ENCODE peak calls at places on chromosome 10, in four cellular contexts. X is lower lobe of right lung, J is mammary epithelial cell, L is COR-L47. T is an unnamed sample.
A peak's percentile ranks its signal among the peaks of the same experiment; 100 is the strongest.

GRCh38 chr10:128463991-128464755 is 337.9 kb upstream of the MKI67 start:
- DNase-seq in X (no peak), J (peak; percentile 67), L (no peak), T (no peak)

GRCh38 chr10:97222346-97222961 is 36.7 kb upstream of the SLIT1 start:
- DNase-seq in X (no peak), J (no peak), L (peak; percentile 9), T (no peak)

GRCh38 chr10:113854757-113855626 is 531 bp downstream of the NHLRC2 start:
- DNase-seq in X (peak; percentile 65), J (peak; percentile 31), L (peak; percentile 18), T (no peak)

GRCh38 chr10:23195846-23196200 is 3.7 kb downstream of the PTF1A start:
- DNase-seq in X (no peak), J (no peak), L (no peak), T (no peak)

GRCh38 chr10:12194752-12195271 is 879 bp downstream of the NUDT5 start:
- DNase-seq in X (peak; percentile 82), J (peak; percentile 41), L (no peak), T (no peak)

GRCh38 chr10:15267496-15267895 is 99.0 kb upstream of the NMT2 start:
- DNase-seq in X (no peak), J (no peak), L (no peak), T (no peak)

GRCh38 chr10:67670401-67670800 is 25.6 kb downstream of the CTNNA3 start:
- DNase-seq in X (no peak), J (no peak), L (no peak), T (no peak)

GRCh38 chr10:51176976-51177690 is 102.8 kb downstream of the PRKG1 start:
- DNase-seq in X (no peak), J (no peak), L (no peak), T (no peak)

GRCh38 chr10:12603766-12604470 is 254.6 kb downstream of the CAMK1D start:
- DNase-seq in X (no peak), J (no peak), L (no peak), T (no peak)

GRCh38 chr10:19817251-19818046 is 1.2 kb downstream of the PLXDC2 start:
- DNase-seq in X (peak; percentile 54), J (peak; percentile 60), L (no peak), T (no peak)